ENCODE peak calls at places on chromosomes 7 and 10, in four cellular contexts. T is PC-3, N is tibial artery, W is neuronal stem cell. D is an unnamed sample.

GRCh38 chr10:131257027-131257426 is 54.5 kb downstream of the TCERG1L start:
- DNase-seq in T (no peak), N (no peak), W (no peak), D (no peak)

GRCh38 chr7:151702961-151703360 is 174.0 kb downstream of the PRKAG2 start:
- DNase-seq in T (no peak), N (no peak), W (no peak), D (no peak)

GRCh38 chr10:73899401-73899780 is 11.5 kb upstream of the PLAU start:
- DNase-seq in T (peak), N (no peak), W (no peak), D (no peak)

GRCh38 chr10:74589226-74589673 is 237.2 kb upstream of the KAT6B start:
- DNase-seq in T (peak), N (peak), W (peak), D (peak)

GRCh38 chr7:2860627-2861133 is 16.6 kb upstream of the GNA12 start:
- DNase-seq in T (peak), N (no peak), W (no peak), D (no peak)

GRCh38 chr10:67076175-67076574 is 150.3 kb downstream of the LRRTM3 start:
- DNase-seq in T (no peak), N (no peak), W (no peak), D (no peak)

GRCh38 chr10:102645388-102645740 is 1.1 kb downstream of the TRIM8 start:
- DNase-seq in T (peak), N (peak), W (peak), D (peak)

GRCh38 chr7:40709077-40709964 is 574.5 kb downstream of the SUGCT start:
- DNase-seq in T (no peak), N (no peak), W (no peak), D (no peak)

GRCh38 chr7:132656846-132657776 is 80.8 kb upstream of the PLXNA4 start:
- DNase-seq in T (peak), N (no peak), W (no peak), D (no peak)

GRCh38 chr7:131753620-131754222 is 197.3 kb upstream of the PODXL start:
- DNase-seq in T (peak), N (no peak), W (no peak), D (no peak)

GRCh38 chr10:133388265-133388972 is 5.5 kb upstream of the MTG1 start:
- DNase-seq in T (peak), N (peak), W (no peak), D (no peak)

GRCh38 chr7:51015581-51015980 is 232.9 kb upstream of the GRB10 start:
- DNase-seq in T (no peak), N (no peak), W (no peak), D (no peak)

GRCh38 chr10:4671451-4672145 is 154.4 kb upstream of the AKR1E2 start:
- DNase-seq in T (peak), N (no peak), W (no peak), D (no peak)

GRCh38 chr7:101911011-101911799 is 93.8 kb downstream of the CUX1 start:
- DNase-seq in T (no peak), N (no peak), W (no peak), D (peak)

GRCh38 chr10:97542169-97543024 is 30.2 kb upstream of the ANKRD2 start:
- DNase-seq in T (peak), N (peak), W (no peak), D (peak)

GRCh38 chr7:44307301-44307900 is 18.0 kb downstream of the CAMK2B start:
- DNase-seq in T (peak), N (peak), W (no peak), D (no peak)

GRCh38 chr7:81183326-81183725 is 264.5 kb upstream of the SEMA3C start:
- DNase-seq in T (no peak), N (no peak), W (no peak), D (no peak)

GRCh38 chr7:69845721-69846495 is 247.6 kb downstream of the AUTS2 start:
- DNase-seq in T (no peak), N (no peak), W (no peak), D (no peak)

GRCh38 chr7:37908221-37908788 is 8.3 kb downstream of the SFRP4 start:
- DNase-seq in T (no peak), N (no peak), W (no peak), D (no peak)

GRCh38 chr7:142516038-142516501 is 233.2 kb upstream of the PRSS1 start:
- DNase-seq in T (peak), N (no peak), W (peak), D (no peak)

GRCh38 chr10:60801538-60801937 is 23.3 kb downstream of the CDK1 start:
- DNase-seq in T (peak), N (no peak), W (no peak), D (no peak)

DNA sequence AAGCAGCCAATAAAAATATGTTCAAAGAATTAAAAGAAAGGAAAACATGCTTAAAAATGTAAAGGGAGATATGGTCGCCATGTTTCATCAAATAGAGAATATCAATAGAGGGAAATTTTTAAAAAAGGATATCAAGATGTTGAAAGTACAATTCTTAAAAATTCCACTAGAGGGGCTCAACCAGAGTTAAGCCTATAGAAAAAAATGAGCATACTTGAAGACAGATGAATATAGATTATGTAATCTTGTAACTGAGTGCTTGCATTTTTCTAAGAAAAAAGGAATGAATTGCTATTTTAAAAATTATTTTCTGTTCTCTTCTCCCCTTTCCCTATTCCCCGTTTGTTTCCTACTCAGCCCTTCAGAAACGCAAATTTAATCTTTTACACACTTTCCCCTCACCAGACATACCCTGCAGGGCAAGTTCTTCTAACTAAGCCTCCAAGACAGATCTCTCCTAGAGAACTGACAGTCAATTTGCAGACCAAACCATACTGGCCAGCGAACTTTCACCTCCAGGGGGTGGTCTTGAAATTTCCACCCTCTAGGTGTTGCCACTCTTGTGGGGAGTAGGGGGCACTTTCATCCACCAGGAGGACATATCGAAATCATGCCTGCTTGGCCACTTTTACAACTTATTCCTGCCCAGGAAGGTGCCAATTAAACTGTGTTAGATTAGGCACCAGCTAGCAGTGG is 67.7 kb downstream of the NSUN6 start:
- DNase-seq in T (peak), N (no peak), W (no peak), D (no peak)
- H3K27ac ChIP-seq in T (no peak), N (no peak), W (no peak), D (no peak)

GRCh38 chr10:114173680-114174461 is at the start of gene CCDC186:
- DNase-seq in T (peak), N (peak), W (peak), D (peak)

GRCh38 chr10:114176511-114176910 is 2.5 kb upstream of the CCDC186 start:
- DNase-seq in T (no peak), N (no peak), W (no peak), D (no peak)

GRCh38 chr10:114175667-114176066 is 1.7 kb upstream of the CCDC186 start:
- DNase-seq in T (no peak), N (no peak), W (no peak), D (no peak)

GRCh38 chr10:114172776-114173555 is 1.0 kb downstream of the CCDC186 start:
- DNase-seq in T (no peak), N (no peak), W (no peak), D (no peak)

GRCh38 chr10:114174462-114175190 is 623 bp upstream of the CCDC186 start:
- DNase-seq in T (no peak), N (peak), W (no peak), D (peak)
- H3K4me3 ChIP-seq in T (peak), N (peak), W (peak), D (peak)

GRCh38 chr10:12337407-12337806 is 11.9 kb upstream of the CAMK1D start:
- DNase-seq in T (no peak), N (no peak), W (no peak), D (no peak)

GRCh38 chr10:12334186-12334530 is 15.2 kb upstream of the CAMK1D start:
- DNase-seq in T (no peak), N (no peak), W (no peak), D (no peak)

GRCh38 chr10:12337973-12338372 is 11.4 kb upstream of the CAMK1D start:
- DNase-seq in T (no peak), N (no peak), W (no peak), D (no peak)

GRCh38 chr10:12333382-12334185 is 15.8 kb upstream of the CAMK1D start:
- DNase-seq in T (peak), N (peak), W (no peak), D (peak)

GRCh38 chr10:12332572-12333381 is 16.6 kb upstream of the CAMK1D start:
- DNase-seq in T (no peak), N (peak), W (no peak), D (no peak)
- H3K27ac ChIP-seq in T (peak), N (peak), W (no peak), D (peak)

GRCh38 chr10:129609551-129609950 is 142.5 kb downstream of the MGMT start:
- DNase-seq in T (no peak), N (no peak), W (no peak), D (no peak)
- H3K4me3 ChIP-seq in T (no peak), N (no peak), W (no peak), D (no peak)

GRCh38 chr10:99432047-99432446 is 1.6 kb upstream of the GOT1 start:
- DNase-seq in T (no peak), N (no peak), W (no peak), D (no peak)
- H3K27ac ChIP-seq in T (no peak), N (no peak), W (no peak), D (peak)